ENCODE peak calls at places on chromosomes 4 and X, in ten cellular contexts. U is AG04450, T is tibial nerve, J is substantia nigra, K is uterus, Y is osteoblast, X is OCI-LY7, V is right atrium auricular region, P is tibial artery, I is PC-9. B is an unnamed sample.
A peak's percentile ranks its signal among the peaks of the same experiment; 100 is the strongest.

GRCh38 chr4:155047755-155048154 is 160.7 kb upstream of the NPY2R start:
- DNase-seq in U (no peak), T (no peak), J (no peak), K (no peak), Y (no peak), X (no peak), V (no peak), P (no peak), I (no peak), B (no peak)

GRCh38 chr4:150096625-150097024 is 18.4 kb downstream of the DCLK2 start:
- DNase-seq in U (no peak), T (no peak), J (no peak), K (no peak), Y (no peak), X (no peak), V (no peak), P (no peak), I (no peak), B (no peak)

GRCh38 chr4:83207497-83208105 is 77.0 kb downstream of the COQ2 start:
- DNase-seq in U (peak; percentile 36), T (no peak), J (no peak), K (no peak), Y (no peak), X (no peak), V (no peak), P (no peak), I (peak; percentile 61), B (no peak)

GRCh38 chr4:21507439-21507838 is 441.1 kb downstream of the KCNIP4 start:
- DNase-seq in U (no peak), T (no peak), J (no peak), K (no peak), Y (no peak), X (peak; percentile 1), V (no peak), P (no peak), I (no peak), B (no peak)

GRCh38 chrX:34810364-34810763 is 132.2 kb upstream of the FAM47B start:
- DNase-seq in U (no peak), T (no peak), J (no peak), K (no peak), Y (peak; percentile 43), X (no peak), V (no peak), P (no peak), I (no peak), B (no peak)

GRCh38 chrX:69136546-69137331 is 28.5 kb downstream of the PJA1 start:
- DNase-seq in U (no peak), T (peak; percentile 32), J (no peak), K (peak; percentile 52), Y (peak; percentile 85), X (no peak), V (no peak), P (no peak), I (no peak), B (peak; percentile 8)

GRCh38 chrX:150664290-150664689 is 28.9 kb upstream of the MTMR1 start:
- DNase-seq in U (no peak), T (no peak), J (no peak), K (no peak), Y (no peak), X (no peak), V (no peak), P (peak; percentile 27), I (peak; percentile 29), B (peak; percentile 78)

GRCh38 chr4:76752911-76753494 is 144.9 kb downstream of the SOWAHB start:
- DNase-seq in U (peak; percentile 99), T (no peak), J (no peak), K (peak; percentile 16), Y (peak; percentile 89), X (no peak), V (no peak), P (peak; percentile 39), I (no peak), B (no peak)

GRCh38 chr4:3498901-3499510 is 33.2 kb downstream of the LRPAP1 start:
- DNase-seq in U (no peak), T (no peak), J (no peak), K (no peak), Y (no peak), X (no peak), V (no peak), P (no peak), I (no peak), B (no peak)

GRCh38 chr4:89839558-89839957 is 2.6 kb upstream of the SNCA start:
- DNase-seq in U (no peak), T (no peak), J (no peak), K (no peak), Y (no peak), X (no peak), V (no peak), P (no peak), I (no peak), B (no peak)

GRCh38 chr4:185738038-185738552 is 73.9 kb downstream of the SORBS2 start:
- DNase-seq in U (no peak), T (peak; percentile 45), J (no peak), K (no peak), Y (peak; percentile 68), X (no peak), V (no peak), P (no peak), I (no peak), B (no peak)

GRCh38 chr4:176043838-176044588 is 21.6 kb upstream of the WDR17 start:
- DNase-seq in U (no peak), T (no peak), J (no peak), K (no peak), Y (no peak), X (peak; percentile 50), V (no peak), P (no peak), I (no peak), B (no peak)

GRCh38 chrX:97751016-97751415 is 867.3 kb downstream of the RPA4 start:
- DNase-seq in U (no peak), T (no peak), J (no peak), K (no peak), Y (no peak), X (no peak), V (no peak), P (no peak), I (no peak), B (no peak)
- H3K27ac ChIP-seq in U (no peak overlapping the region), T (no peak overlapping the region), J (no peak overlapping the region), K (no peak overlapping the region), Y (no peak overlapping the region), X (no peak overlapping the region), V (no peak overlapping the region), P (no peak overlapping the region), I (no peak overlapping the region), B (no peak overlapping the region)

GRCh38 chrX:23804578-23804977 is 21.6 kb downstream of the SAT1 start:
- DNase-seq in U (no peak), T (no peak), J (no peak), K (no peak), Y (no peak), X (no peak), V (no peak), P (no peak), I (no peak), B (no peak)

GRCh38 chrX:23803931-23804381 is 21.0 kb downstream of the SAT1 start:
- DNase-seq in U (no peak), T (no peak), J (no peak), K (no peak), Y (peak; percentile 72), X (no peak), V (no peak), P (no peak), I (peak; percentile 65), B (peak; percentile 16)

GRCh38 chrX:23802431-23802830 is 19.5 kb downstream of the SAT1 start:
- DNase-seq in U (no peak), T (no peak), J (no peak), K (no peak), Y (no peak), X (peak; percentile 35), V (no peak), P (no peak), I (no peak), B (no peak)

GRCh38 chrX:23797371-23798128 is 14.6 kb downstream of the SAT1 start:
- DNase-seq in U (no peak), T (no peak), J (no peak), K (no peak), Y (no peak), X (no peak), V (no peak), P (no peak), I (peak; percentile 55), B (no peak)

GRCh38 chrX:23799469-23800065 is 16.6 kb downstream of the SAT1 start:
- DNase-seq in U (no peak), T (no peak), J (no peak), K (no peak), Y (no peak), X (no peak), V (no peak), P (no peak), I (no peak), B (no peak)
- H3K27ac ChIP-seq in U (no peak overlapping the region), T (no peak overlapping the region), J (no peak overlapping the region), K (no peak overlapping the region), Y (no peak overlapping the region), X (no peak overlapping the region), V (no peak overlapping the region), P (no peak overlapping the region), I (peak overlapping the region; percentile 95), B (peak overlapping the region; percentile 69)

GRCh38 chr4:47075241-47075640 is 43.9 kb downstream of the GABRB1 start:
- DNase-seq in U (no peak), T (no peak), J (no peak), K (no peak), Y (no peak), X (no peak), V (no peak), P (no peak), I (no peak), B (no peak)

GRCh38 chr4:47074836-47075235 is 43.5 kb downstream of the GABRB1 start:
- DNase-seq in U (no peak), T (no peak), J (no peak), K (no peak), Y (no peak), X (no peak), V (no peak), P (no peak), I (no peak), B (no peak)

GRCh38 chr4:47071863-47072441 is 40.6 kb downstream of the GABRB1 start:
- DNase-seq in U (peak; percentile 32), T (no peak), J (no peak), K (no peak), Y (no peak), X (no peak), V (no peak), P (no peak), I (no peak), B (no peak)

DNA sequence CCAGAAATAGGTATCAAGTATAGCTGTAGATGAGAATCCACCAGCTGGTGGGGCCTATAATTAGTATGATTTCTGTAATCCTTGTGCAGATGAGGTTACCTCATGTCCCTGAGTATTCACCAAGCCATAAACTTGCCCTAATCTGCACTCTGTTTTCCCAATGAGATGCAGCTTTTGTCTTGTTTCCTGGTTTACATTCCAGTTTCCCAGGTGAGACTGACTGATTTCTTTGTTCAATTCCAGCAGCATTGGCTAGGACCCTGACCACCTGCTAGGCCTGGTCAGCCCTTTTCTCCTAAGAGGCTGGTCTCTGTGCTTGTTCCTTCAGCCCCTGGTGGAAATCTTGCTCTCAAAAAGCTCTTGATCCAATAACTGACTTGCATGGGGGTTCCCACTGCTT is 44.6 kb downstream of the GABRB1 start:
- DNase-seq in U (no peak), T (no peak), J (no peak), K (no peak), Y (no peak), X (no peak), V (no peak), P (no peak), I (no peak), B (no peak)
- H3K27ac ChIP-seq in U (no peak overlapping the region), T (no peak overlapping the region), J (no peak overlapping the region), K (no peak overlapping the region), Y (no peak overlapping the region), X (no peak overlapping the region), V (no peak overlapping the region), P (no peak overlapping the region), I (no peak overlapping the region), B (no peak overlapping the region)

GRCh38 chr4:82084747-82085146 is 289.0 kb downstream of the HNRNPD start:
- DNase-seq in U (no peak), T (no peak), J (no peak), K (no peak), Y (no peak), X (no peak), V (no peak), P (no peak), I (no peak), B (peak; percentile 72)
- H3K27ac ChIP-seq in U (no peak overlapping the region), T (no peak overlapping the region), J (no peak overlapping the region), K (no peak overlapping the region), Y (no peak overlapping the region), X (no peak overlapping the region), V (no peak overlapping the region), P (no peak overlapping the region), I (no peak overlapping the region), B (no peak overlapping the region)

B was measured in body of pancreas.